ENCODE peak calls at places on chromosomes 1 and 21, in six cellular contexts. U is activated B cell treated with CpG ODN at 0.5 μM for 24 hours, T is brain microvascular endothelial cell, P is transverse colon, R is left lung, W is GM20000. Y is an unnamed sample.

GRCh38 chr21:38646213-38646837 is 148.0 kb upstream of the ERG start:
- DNase-seq in U (no peak), T (peak; percentile 66), P (no peak), R (no peak), W (no peak), Y (peak; percentile 98)

GRCh38 chr1:218865591-218865990 is 308.1 kb upstream of the LYPLAL1 start:
- DNase-seq in U (no peak), T (peak; percentile 67), P (no peak), R (no peak), W (no peak), Y (no peak)

GRCh38 chr21:26659181-26659580 is 86.1 kb upstream of the CYYR1 start:
- DNase-seq in U (no peak), T (peak; percentile 0), P (no peak), R (no peak), W (no peak), Y (peak; percentile 42)

GRCh38 chr1:247332901-247333361 is 1.3 kb upstream of the ZNF496 start:
- DNase-seq in U (no peak), T (no peak), P (peak; percentile 40), R (no peak), W (no peak), Y (peak; percentile 64)

GRCh38 chr1:23198373-23198772 is 18.9 kb downstream of the HTR1D start:
- DNase-seq in U (no peak), T (peak; percentile 92), P (no peak), R (no peak), W (no peak), Y (peak; percentile 94)

GRCh38 chr21:32599146-32599925 is 12.8 kb downstream of the CFAP298 start:
- DNase-seq in U (no peak), T (no peak), P (no peak), R (no peak), W (no peak), Y (no peak)

GRCh38 chr1:175597969-175598765 is 145.2 kb downstream of the TNR start:
- DNase-seq in U (no peak), T (peak; percentile 67), P (no peak), R (no peak), W (peak; percentile 56), Y (peak; percentile 91)

GRCh38 chr1:167601442-167602380 is 28.3 kb upstream of the RCSD1 start:
- DNase-seq in U (no peak), T (no peak), P (peak; percentile 34), R (peak; percentile 84), W (peak; percentile 36), Y (no peak)

GRCh38 chr1:173195596-173196088 is 11.5 kb downstream of the TNFSF4 start:
- DNase-seq in U (peak; percentile 31), T (no peak), P (no peak), R (no peak), W (peak; percentile 42), Y (no peak)

GRCh38 chr1:179369751-179370341 is 4.1 kb downstream of the AXDND1 start:
- DNase-seq in U (no peak), T (peak; percentile 53), P (peak; percentile 13), R (no peak), W (peak; percentile 67), Y (peak; percentile 53)

GRCh38 chr1:22176258-22176657 is 33.4 kb upstream of the WNT4 start:
- DNase-seq in U (peak; percentile 31), T (no peak), P (peak; percentile 10), R (no peak), W (peak; percentile 81), Y (peak; percentile 12)

GRCh38 chr1:76428027-76428426 is 353.5 kb downstream of the ST6GALNAC3 start:
- DNase-seq in U (no peak), T (no peak), P (no peak), R (no peak), W (no peak), Y (no peak)

GRCh38 chr1:145994391-145995120 is 1.8 kb downstream of the TXNIP start:
- DNase-seq in U (no peak), T (no peak), P (no peak), R (no peak), W (no peak), Y (no peak)

GRCh38 chr1:161722406-161722805 is 1.1 kb downstream of the FCRLB start:
- DNase-seq in U (no peak), T (no peak), P (no peak), R (no peak), W (no peak), Y (no peak)

GRCh38 chr1:109828756-109829505 is 65.2 kb upstream of the EPS8L3 start:
- DNase-seq in U (no peak), T (no peak), P (no peak), R (no peak), W (no peak), Y (peak; percentile 56)

GRCh38 chr1:11765661-11766428 is 3.9 kb downstream of the C1orf167 start:
- DNase-seq in U (no peak), T (no peak), P (no peak), R (no peak), W (no peak), Y (no peak)

GRCh38 chr1:9849691-9850441 is 26.1 kb upstream of the CLSTN1 start:
- DNase-seq in U (peak; percentile 30), T (no peak), P (no peak), R (no peak), W (peak; percentile 82), Y (no peak)

GRCh38 chr1:183583466-183583865 is 6.8 kb downstream of the NCF2 start:
- DNase-seq in U (no peak), T (no peak), P (no peak), R (peak; percentile 81), W (no peak), Y (no peak)

GRCh38 chr1:246435421-246436041 is 71.5 kb downstream of the SMYD3 start:
- DNase-seq in U (no peak), T (peak; percentile 14), P (no peak), R (no peak), W (no peak), Y (no peak)

GRCh38 chr1:150072959-150073358 is 5.4 kb downstream of the VPS45 start:
- DNase-seq in U (no peak), T (no peak), P (no peak), R (no peak), W (peak; percentile 19), Y (no peak)
- TF ChIP-seq CTCF in U (no peak), T (no peak), P (peak; percentile 27), R (peak; percentile 32), W (no peak), Y (peak; percentile 62)

GRCh38 chr1:188599313-188599712 is 1770.6 kb downstream of the PLA2G4A start:
- DNase-seq in U (no peak), T (no peak), P (no peak), R (no peak), W (no peak), Y (no peak)
- TF ChIP-seq CTCF in U (no peak), T (peak; percentile 14), P (no peak), R (no peak), W (no peak), Y (no peak)

GRCh38 chr1:24934300-24935195 is 4.5 kb upstream of the RUNX3 start:
- DNase-seq in U (no peak), T (no peak), P (no peak), R (no peak), W (no peak), Y (no peak)
- TF ChIP-seq CTCF in U (no peak), T (peak; percentile 22), P (no peak), R (no peak), W (no peak), Y (peak; percentile 31)

DNA sequence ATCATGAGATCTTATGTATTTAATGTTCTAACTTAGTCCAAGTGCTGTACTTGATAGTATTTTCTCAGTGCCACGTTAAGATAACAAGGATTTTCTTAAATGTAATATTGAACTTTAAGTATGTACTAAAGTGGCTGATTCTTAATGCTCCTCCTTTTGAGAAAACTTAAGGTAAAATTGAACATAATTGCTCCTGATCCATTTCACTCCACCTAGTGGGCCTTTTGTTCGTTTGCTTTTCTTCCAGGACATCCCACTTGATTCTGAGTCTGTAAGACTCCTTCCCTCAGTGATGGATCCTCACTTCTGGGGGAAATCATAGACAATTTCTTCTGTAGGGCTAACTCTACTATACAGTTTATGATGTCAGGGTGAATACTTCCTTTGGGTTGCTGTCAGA is 173.1 kb downstream of the LMO4 start:
- DNase-seq in U (no peak), T (no peak), P (no peak), R (no peak), W (no peak), Y (no peak)
- TF ChIP-seq CTCF in U (no peak), T (peak; percentile 35), P (no peak), R (no peak), W (no peak), Y (peak; percentile 33)

GRCh38 chr1:160438320-160438918 is 38.1 kb downstream of the VANGL2 start:
- DNase-seq in U (no peak), T (no peak), P (no peak), R (no peak), W (no peak), Y (no peak)
- TF ChIP-seq CTCF in U (no peak), T (no peak), P (no peak), R (no peak), W (no peak), Y (no peak)

Y was measured in foreskin keratinocyte.